ENCODE peak calls at places on chromosome 1, in six cellular contexts. One of them, this sample, is unnamed.

GRCh38 chr1:232385221-232385620 is 244.7 kb downstream of the SIPA1L2 start:
- DNase-seq in CD8-positive, alpha-beta T cell: no peak
- DNase-seq in GM23248: peak
- DNase-seq in body of pancreas: no peak
- DNase-seq in CD4-positive, alpha-beta T cell: no peak
- DNase-seq in breast epithelium: no peak
- DNase-seq in this sample: no peak

GRCh38 chr1:3350441-3351261 is 103.8 kb upstream of the ARHGEF16 start:
- DNase-seq in breast epithelium: no peak
- DNase-seq in CD8-positive, alpha-beta T cell: no peak
- DNase-seq in GM23248: peak
- DNase-seq in body of pancreas: peak
- DNase-seq in CD4-positive, alpha-beta T cell: no peak
- DNase-seq in this sample: peak

GRCh38 chr1:33610391-33610790 is 137.9 kb downstream of the ZSCAN20 start:
- DNase-seq in CD4-positive, alpha-beta T cell: no peak
- DNase-seq in breast epithelium: no peak
- DNase-seq in CD8-positive, alpha-beta T cell: no peak
- DNase-seq in body of pancreas: no peak
- DNase-seq in GM23248: no peak
- DNase-seq in this sample: no peak

GRCh38 chr1:197356723-197357533 is 88.9 kb downstream of the CRB1 start:
- DNase-seq in CD4-positive, alpha-beta T cell: no peak
- DNase-seq in GM23248: peak
- DNase-seq in body of pancreas: peak
- DNase-seq in CD8-positive, alpha-beta T cell: no peak
- DNase-seq in breast epithelium: no peak
- DNase-seq in this sample: peak

GRCh38 chr1:180260541-180260940 is 30.5 kb downstream of the LHX4 start:
- DNase-seq in GM23248: no peak
- DNase-seq in breast epithelium: no peak
- DNase-seq in CD8-positive, alpha-beta T cell: no peak
- DNase-seq in body of pancreas: no peak
- DNase-seq in CD4-positive, alpha-beta T cell: no peak
- DNase-seq in this sample: no peak

GRCh38 chr1:26664802-26665201 is 31.0 kb upstream of the ARID1A start:
- DNase-seq in CD8-positive, alpha-beta T cell: no peak
- DNase-seq in GM23248: no peak
- DNase-seq in CD4-positive, alpha-beta T cell: no peak
- DNase-seq in body of pancreas: no peak
- DNase-seq in breast epithelium: no peak
- DNase-seq in this sample: no peak

GRCh38 chr1:98103617-98104284 is 182.9 kb upstream of the DPYD start:
- DNase-seq in CD8-positive, alpha-beta T cell: no peak
- DNase-seq in GM23248: peak
- DNase-seq in body of pancreas: no peak
- DNase-seq in CD4-positive, alpha-beta T cell: no peak
- DNase-seq in breast epithelium: no peak
- DNase-seq in this sample: no peak

GRCh38 chr1:206004269-206004800 is 1.1 kb upstream of the RAB7B start:
- DNase-seq in body of pancreas: no peak
- DNase-seq in GM23248: no peak
- DNase-seq in CD8-positive, alpha-beta T cell: no peak
- DNase-seq in breast epithelium: no peak
- DNase-seq in CD4-positive, alpha-beta T cell: no peak
- DNase-seq in this sample: no peak

GRCh38 chr1:37292789-37293188 is 181.6 kb upstream of the ZC3H12A start:
- DNase-seq in CD4-positive, alpha-beta T cell: no peak
- DNase-seq in body of pancreas: no peak
- DNase-seq in CD8-positive, alpha-beta T cell: no peak
- DNase-seq in GM23248: no peak
- DNase-seq in breast epithelium: no peak
- DNase-seq in this sample: no peak

GRCh38 chr1:13583592-13583963 is at the start of gene PDPN:
- DNase-seq in GM23248: peak
- DNase-seq in CD4-positive, alpha-beta T cell: no peak
- DNase-seq in CD8-positive, alpha-beta T cell: no peak
- DNase-seq in body of pancreas: peak
- DNase-seq in breast epithelium: peak
- DNase-seq in this sample: no peak

DNA sequence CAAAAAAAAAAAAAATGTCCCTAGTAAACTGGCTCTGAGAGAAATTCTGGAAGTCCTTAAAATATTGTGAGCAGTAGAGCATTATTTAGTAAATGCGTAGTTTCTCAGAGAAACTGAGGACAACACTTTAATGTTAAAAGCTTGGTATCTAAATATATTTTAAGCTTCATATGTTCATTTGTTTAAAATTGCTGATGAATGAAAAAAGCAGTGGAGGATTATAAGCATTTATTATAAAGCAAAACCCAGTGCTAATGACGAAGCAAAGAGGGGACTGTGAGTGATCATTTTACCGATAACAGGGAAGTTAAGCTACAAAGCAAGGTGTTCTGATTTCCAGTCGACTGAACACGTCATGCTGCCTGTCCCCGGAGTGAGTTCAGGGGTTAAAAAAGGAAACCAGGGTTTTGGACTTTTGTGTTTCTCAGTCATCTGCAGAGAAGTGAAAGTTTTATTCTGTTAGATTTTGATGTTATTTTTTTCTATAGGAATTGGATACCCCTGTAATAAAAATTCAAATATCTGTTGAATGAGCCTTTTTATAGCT is 64.5 kb upstream of the SCCPDH start:
- DNase-seq in GM23248: no peak
- DNase-seq in CD8-positive, alpha-beta T cell: no peak
- DNase-seq in breast epithelium: no peak
- DNase-seq in body of pancreas: no peak
- DNase-seq in CD4-positive, alpha-beta T cell: no peak
- DNase-seq in this sample: no peak
- H3K27ac ChIP-seq in GM23248: no peak
- H3K27ac ChIP-seq in CD8-positive, alpha-beta T cell: no peak
- H3K27ac ChIP-seq in breast epithelium: no peak
- H3K27ac ChIP-seq in body of pancreas: no peak
- H3K27ac ChIP-seq in CD4-positive, alpha-beta T cell: no peak
- H3K27ac ChIP-seq in this sample: no peak

DNA sequence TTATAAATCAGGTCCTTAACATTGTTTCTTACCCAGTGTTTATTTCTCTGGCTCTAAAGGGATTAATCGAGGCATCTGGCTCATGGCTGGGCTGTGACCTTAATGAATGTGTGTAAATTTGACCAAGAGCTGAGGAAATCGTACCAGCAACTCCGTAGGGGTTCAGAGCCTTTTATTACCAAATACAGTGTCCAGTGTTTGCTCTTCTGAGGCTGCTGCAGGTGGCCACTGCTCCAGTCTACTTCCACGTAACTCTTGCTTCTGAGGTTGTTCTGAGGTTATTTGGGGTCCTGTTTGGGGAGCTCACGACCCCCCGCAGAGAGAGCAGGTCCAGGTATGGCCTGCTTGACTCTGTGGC is 33.6 kb downstream of the MAN1C1 start:
- DNase-seq in GM23248: no peak
- DNase-seq in body of pancreas: no peak
- DNase-seq in CD4-positive, alpha-beta T cell: no peak
- DNase-seq in breast epithelium: no peak
- DNase-seq in CD8-positive, alpha-beta T cell: no peak
- DNase-seq in this sample: no peak
- H3K27ac ChIP-seq in GM23248: no peak
- H3K27ac ChIP-seq in body of pancreas: no peak
- H3K27ac ChIP-seq in CD4-positive, alpha-beta T cell: no peak
- H3K27ac ChIP-seq in breast epithelium: no peak
- H3K27ac ChIP-seq in CD8-positive, alpha-beta T cell: no peak
- H3K27ac ChIP-seq in this sample: no peak

GRCh38 chr1:234957330-234958065 is 171.1 kb downstream of the TOMM20 start:
- DNase-seq in CD8-positive, alpha-beta T cell: no peak
- DNase-seq in GM23248: peak
- DNase-seq in breast epithelium: no peak
- DNase-seq in body of pancreas: peak
- DNase-seq in CD4-positive, alpha-beta T cell: no peak
- DNase-seq in this sample: no peak
- H3K27ac ChIP-seq in CD8-positive, alpha-beta T cell: no peak
- H3K27ac ChIP-seq in GM23248: no peak
- H3K27ac ChIP-seq in breast epithelium: peak
- H3K27ac ChIP-seq in body of pancreas: peak
- H3K27ac ChIP-seq in CD4-positive, alpha-beta T cell: no peak
- H3K27ac ChIP-seq in this sample: no peak

DNA sequence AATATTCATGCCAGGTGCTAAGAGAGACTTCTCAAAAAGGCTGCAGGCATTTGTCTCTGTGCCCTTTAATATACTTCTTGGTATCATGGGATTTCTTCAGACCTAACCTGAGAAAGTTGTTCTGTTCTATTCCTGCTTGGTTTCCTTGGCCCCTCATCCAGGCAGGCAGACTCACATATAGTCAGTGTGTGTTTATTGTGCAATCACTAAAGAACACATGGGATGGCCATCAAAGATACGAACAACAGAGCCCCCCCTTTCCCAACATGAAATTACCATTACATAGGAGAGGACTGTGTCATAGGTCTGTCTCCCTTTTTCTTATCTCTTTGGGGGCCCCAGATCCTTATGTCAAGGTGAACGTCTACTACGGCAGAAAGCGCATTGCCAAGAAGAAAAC is 21.5 kb downstream of the SYT11 start:
- DNase-seq in breast epithelium: no peak
- DNase-seq in GM23248: no peak
- DNase-seq in CD8-positive, alpha-beta T cell: no peak
- DNase-seq in CD4-positive, alpha-beta T cell: no peak
- DNase-seq in body of pancreas: no peak
- DNase-seq in this sample: no peak
- H3K27ac ChIP-seq in breast epithelium: no peak
- H3K27ac ChIP-seq in GM23248: no peak
- H3K27ac ChIP-seq in CD8-positive, alpha-beta T cell: no peak
- H3K27ac ChIP-seq in CD4-positive, alpha-beta T cell: no peak
- H3K27ac ChIP-seq in body of pancreas: no peak
- H3K27ac ChIP-seq in this sample: no peak

DNA sequence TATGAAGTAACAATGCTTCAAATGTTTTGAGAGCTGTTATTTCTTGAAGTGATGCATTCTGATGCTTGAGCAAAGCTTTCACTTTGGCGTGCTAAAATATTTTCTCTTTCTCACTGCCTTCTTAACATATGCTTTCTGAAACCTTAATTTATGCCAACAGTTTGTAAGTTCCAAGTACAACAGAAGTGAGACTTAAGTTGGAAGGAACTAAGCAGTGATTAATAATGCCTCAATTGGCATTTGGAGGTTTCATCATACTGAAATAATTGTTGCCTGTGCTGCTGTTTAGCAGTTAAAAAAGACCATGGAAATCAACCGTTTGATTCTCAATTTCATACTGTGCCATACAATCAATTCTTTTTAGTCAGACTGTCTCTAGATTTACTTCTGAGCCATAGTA is 375.4 kb downstream of the USH2A start:
- DNase-seq in GM23248: peak
- DNase-seq in body of pancreas: no peak
- DNase-seq in breast epithelium: no peak
- DNase-seq in CD8-positive, alpha-beta T cell: no peak
- DNase-seq in CD4-positive, alpha-beta T cell: no peak
- DNase-seq in this sample: no peak
- H3K27ac ChIP-seq in GM23248: no peak
- H3K27ac ChIP-seq in body of pancreas: no peak
- H3K27ac ChIP-seq in breast epithelium: no peak
- H3K27ac ChIP-seq in CD8-positive, alpha-beta T cell: no peak
- H3K27ac ChIP-seq in CD4-positive, alpha-beta T cell: no peak
- H3K27ac ChIP-seq in this sample: no peak

DNA sequence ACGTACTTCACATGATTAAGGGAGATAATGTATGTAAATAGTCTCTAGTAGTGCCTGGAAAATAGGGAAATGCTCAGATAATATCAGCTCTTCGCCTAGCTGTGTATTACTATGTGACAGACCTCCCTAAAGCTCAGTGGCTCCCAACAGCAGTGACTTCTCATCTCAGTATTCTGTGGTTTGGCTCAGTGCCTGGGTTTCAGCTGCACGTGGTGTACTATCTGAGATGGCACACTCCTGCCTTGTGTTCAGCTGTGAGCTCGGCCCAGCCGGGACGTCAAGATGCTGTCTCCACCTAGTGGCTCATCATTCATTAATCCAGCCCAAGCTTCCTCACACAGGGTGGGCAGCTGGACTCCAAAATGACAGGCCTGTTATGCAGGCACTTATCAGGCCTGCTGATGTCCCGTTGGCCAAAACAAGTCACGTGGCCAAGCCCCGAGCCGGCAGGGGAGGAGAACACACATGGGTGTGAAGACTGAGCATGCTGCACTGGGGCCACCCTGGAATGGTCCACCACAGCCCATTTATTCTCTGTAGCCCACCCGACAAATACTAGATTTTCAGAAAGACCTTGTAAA is 17.8 kb downstream of the SLFNL1 start:
- DNase-seq in body of pancreas: peak
- DNase-seq in CD8-positive, alpha-beta T cell: peak
- DNase-seq in CD4-positive, alpha-beta T cell: peak
- DNase-seq in breast epithelium: peak
- DNase-seq in GM23248: peak
- DNase-seq in this sample: peak
- H3K27ac ChIP-seq in body of pancreas: peak
- H3K27ac ChIP-seq in CD8-positive, alpha-beta T cell: no peak
- H3K27ac ChIP-seq in CD4-positive, alpha-beta T cell: no peak
- H3K27ac ChIP-seq in breast epithelium: peak
- H3K27ac ChIP-seq in GM23248: peak
- H3K27ac ChIP-seq in this sample: no peak

This sample was measured in caudate nucleus.